ENCODE peak calls at places on chromosome 7, in nine cellular contexts. Q, J, S, E, I, W, Z, R and O are unnamed samples.

GRCh38 chr7:157568785-157569584 is 232.2 kb downstream of the DNAJB6 start:
- DNase-seq in Q (peak), Z (peak), W (peak), J (peak), I (peak), R (peak), E (peak), S (peak), O (no peak)

GRCh38 chr7:116952640-116953371 is 495 bp upstream of the ST7 start:
- DNase-seq in W (peak), S (peak), Q (peak), Z (peak), R (peak), J (no peak), E (no peak), I (no peak), O (peak)

GRCh38 chr7:82444220-82445049 is 858 bp upstream of the CACNA2D1 start:
- DNase-seq in Z (no peak), I (no peak), S (no peak), E (no peak), J (no peak), Q (no peak), R (no peak), W (peak), O (peak)

GRCh38 chr7:44380831-44381493 is 55.6 kb upstream of the CAMK2B start:
- DNase-seq in Q (no peak), S (peak), J (no peak), Z (no peak), R (no peak), E (no peak), I (no peak), W (no peak), O (no peak)

GRCh38 chr7:98852826-98853225 is 17.0 kb downstream of the TMEM130 start:
- DNase-seq in E (no peak), W (no peak), I (no peak), S (no peak), Q (no peak), R (no peak), J (no peak), Z (no peak), O (no peak)

GRCh38 chr7:133050200-133050995 is 31.5 kb downstream of the CHCHD3 start:
- DNase-seq in Q (no peak), W (no peak), S (no peak), J (no peak), E (no peak), Z (no peak), I (no peak), R (no peak), O (no peak)

GRCh38 chr7:115995701-115996100 is 34.9 kb downstream of the TFEC start:
- DNase-seq in Z (no peak), R (no peak), J (no peak), I (no peak), W (no peak), Q (no peak), E (no peak), S (no peak), O (no peak)

GRCh38 chr7:126700807-126701604 is 551.7 kb downstream of the GRM8 start:
- DNase-seq in J (peak), Q (no peak), Z (no peak), I (peak), S (no peak), E (no peak), R (peak), W (peak), O (peak)

GRCh38 chr7:108347616-108348015 is 108.6 kb downstream of the NRCAM start:
- DNase-seq in Z (no peak), J (no peak), R (no peak), S (no peak), E (no peak), Q (no peak), W (peak), I (no peak), O (peak)

GRCh38 chr7:157634401-157635147 is 297.8 kb downstream of the DNAJB6 start:
- DNase-seq in Z (no peak), I (no peak), S (no peak), J (no peak), W (no peak), E (no peak), Q (no peak), R (no peak), O (no peak)

GRCh38 chr7:10412426-10413019 is 561.1 kb upstream of the PHF14 start:
- DNase-seq in E (no peak), Q (no peak), R (no peak), I (no peak), J (no peak), W (peak), S (no peak), Z (peak), O (peak)

GRCh38 chr7:93147358-93147757 is 827 bp downstream of the SAMD9L start:
- DNase-seq in S (peak), W (no peak), Z (peak), R (no peak), E (no peak), J (peak), Q (no peak), I (peak), O (peak)

GRCh38 chr7:1647961-1648631 is 22.0 kb upstream of the ELFN1 start:
- DNase-seq in I (no peak), J (no peak), Z (no peak), E (no peak), W (no peak), S (no peak), Q (peak), R (peak), O (no peak)

GRCh38 chr7:7921830-7922229 is 46.8 kb upstream of the GLCCI1 start:
- DNase-seq in W (no peak), Q (no peak), I (no peak), E (no peak), S (no peak), R (no peak), Z (no peak), J (no peak), O (no peak)

GRCh38 chr7:25002826-25003225 is 22.8 kb upstream of the OSBPL3 start:
- DNase-seq in Q (no peak), Z (no peak), I (no peak), R (no peak), S (no peak), E (no peak), J (no peak), W (no peak), O (no peak)

GRCh38 chr7:116524609-116525297 is at the start of gene CAV1:
- DNase-seq in R (peak), I (no peak), E (no peak), S (peak), Z (peak), W (peak), J (peak), Q (peak), O (peak)

GRCh38 chr7:133364959-133365680 is 112.2 kb downstream of the EXOC4 start:
- DNase-seq in E (no peak), Q (no peak), J (no peak), Z (no peak), S (no peak), R (no peak), W (no peak), I (no peak), O (peak)

GRCh38 chr7:85602196-85602595 is 415.3 kb upstream of the SEMA3D start:
- DNase-seq in J (no peak), S (no peak), E (no peak), Q (no peak), R (no peak), I (no peak), W (no peak), Z (no peak), O (no peak)

GRCh38 chr7:46360255-46360654 is 439.2 kb upstream of the IGFBP3 start:
- DNase-seq in J (no peak), Q (no peak), I (no peak), W (peak), R (no peak), E (no peak), Z (no peak), S (no peak), O (no peak)

GRCh38 chr7:97004931-97005763 is at the start of gene DLX6:
- DNase-seq in R (no peak), I (no peak), S (no peak), W (peak), Z (no peak), Q (no peak), E (no peak), J (no peak), O (no peak)

GRCh38 chr7:142319970-142320369 is 62.1 kb upstream of the PRSS58 start:
- DNase-seq in I (peak), R (no peak), Q (no peak), J (peak), W (no peak), S (no peak), E (no peak), Z (no peak), O (peak)

GRCh38 chr7:108669958-108670357 is 100.3 kb downstream of the DNAJB9 start:
- DNase-seq in J (no peak), R (no peak), I (no peak), Q (no peak), Z (no peak), W (no peak), E (no peak), S (no peak), O (no peak)

GRCh38 chr7:4724648-4725013 is 42.5 kb downstream of the FOXK1 start:
- DNase-seq in J (no peak), E (no peak), Z (no peak), Q (no peak), R (no peak), W (no peak), S (no peak), I (no peak), O (no peak)

GRCh38 chr7:318476-319266 is 28.7 kb downstream of the FOXL3 start:
- DNase-seq in W (no peak), R (peak), E (no peak), Z (no peak), J (no peak), S (no peak), I (no peak), Q (no peak), O (no peak)

GRCh38 chr7:111855161-111855841 is 293.0 kb upstream of the IMMP2L start:
- DNase-seq in E (no peak), Q (no peak), R (no peak), S (no peak), Z (peak), I (no peak), W (peak), J (no peak), O (peak)

GRCh38 chr7:144821069-144821468 is 14.8 kb downstream of the TPK1 start:
- DNase-seq in S (no peak), I (no peak), R (no peak), J (no peak), Q (no peak), E (no peak), Z (no peak), W (no peak), O (no peak)

GRCh38 chr7:36048141-36048901 is 104.7 kb upstream of the EEPD1 start:
- DNase-seq in E (no peak), W (no peak), Q (peak), Z (peak), R (no peak), I (no peak), J (no peak), S (no peak), O (peak)

GRCh38 chr7:36045830-36046341 is 107.2 kb upstream of the EEPD1 start:
- DNase-seq in E (no peak), S (no peak), J (no peak), W (no peak), Z (no peak), Q (no peak), I (no peak), R (no peak), O (no peak)

GRCh38 chr7:36048902-36049240 is 104.2 kb upstream of the EEPD1 start:
- DNase-seq in I (no peak), Z (no peak), J (no peak), S (no peak), Q (no peak), R (no peak), E (no peak), W (no peak), O (no peak)

GRCh38 chr7:36045275-36045674 is 107.8 kb upstream of the EEPD1 start:
- DNase-seq in R (no peak), J (no peak), Z (peak), E (no peak), Q (no peak), S (no peak), I (no peak), W (no peak), O (no peak)

DNA sequence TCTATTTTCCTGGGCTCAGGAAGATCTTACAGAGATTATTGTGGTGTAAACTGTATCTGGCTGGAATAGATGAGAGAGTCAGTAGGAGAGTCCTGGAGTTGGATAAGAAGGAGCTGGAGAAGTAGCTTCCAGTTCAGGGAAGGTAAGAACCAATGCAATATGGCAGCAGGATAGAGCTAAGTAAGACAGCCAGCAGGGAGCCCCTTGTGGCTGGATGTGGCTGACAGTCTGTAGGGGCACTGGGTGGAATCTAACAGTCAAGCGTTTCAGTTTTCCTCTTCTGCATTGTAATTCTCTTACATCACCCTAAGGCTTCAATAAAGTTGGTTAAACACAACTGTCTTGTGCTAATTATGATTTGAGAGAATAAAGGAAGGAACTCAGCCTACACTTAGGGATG is 105.8 kb upstream of the EEPD1 start:
- DNase-seq in Q (no peak), Z (no peak), W (no peak), S (no peak), J (no peak), E (no peak), R (no peak), I (no peak), O (no peak)
- H3K27ac ChIP-seq in Q (peak), Z (peak), W (no peak), S (no peak), J (no peak), E (no peak), R (no peak), I (no peak), O (no peak)

GRCh38 chr7:94683066-94683465 is 27.1 kb upstream of the SGCE start:
- DNase-seq in Q (no peak), R (no peak), I (no peak), J (no peak), Z (no peak), S (no peak), E (no peak), W (no peak), O (peak)

GRCh38 chr7:94687810-94688209 is 31.9 kb upstream of the SGCE start:
- DNase-seq in Z (no peak), W (no peak), Q (no peak), I (no peak), R (no peak), E (no peak), S (no peak), J (no peak), O (no peak)
- H3K27ac ChIP-seq in Z (no peak), W (no peak), Q (no peak), I (no peak), R (no peak), E (no peak), S (no peak), J (no peak), O (no peak)

DNA sequence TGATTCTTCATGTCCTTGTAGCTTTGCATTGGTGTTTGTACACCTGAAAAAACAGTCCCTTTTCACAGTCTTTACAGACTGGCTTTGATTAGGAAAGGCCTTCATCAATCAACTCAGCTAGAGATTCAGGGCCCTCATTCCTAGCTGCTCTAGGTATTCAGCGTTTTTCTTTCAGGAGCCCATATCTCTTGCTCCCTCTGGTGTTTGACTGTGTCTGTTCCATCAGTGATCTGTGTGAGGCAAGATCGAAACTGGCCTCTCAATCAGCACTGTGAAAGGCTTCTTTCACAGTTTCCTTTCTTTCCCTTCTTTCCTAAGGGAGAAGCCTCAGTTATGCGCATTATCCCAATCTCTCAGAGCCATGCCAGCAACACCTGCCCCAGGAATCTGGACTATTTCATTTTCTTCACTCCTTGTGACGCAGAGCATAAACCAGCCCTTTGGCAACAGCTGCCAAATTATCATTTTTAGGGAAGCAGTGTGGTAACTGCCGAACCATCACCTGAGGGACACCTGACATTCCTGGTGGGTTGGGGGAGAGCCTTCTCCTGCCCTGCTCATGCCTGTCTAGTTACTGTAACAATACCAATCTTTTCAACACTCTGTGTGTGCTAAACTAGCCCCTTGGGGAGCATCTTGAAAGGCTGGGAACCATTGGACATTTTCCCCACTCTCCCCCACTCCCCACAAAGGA is 75.7 kb upstream of the CCDC71L start:
- DNase-seq in I (peak), W (peak), Z (peak), J (peak), R (no peak), S (peak), E (no peak), Q (no peak), O (peak)
- H3K27ac ChIP-seq in I (no peak), W (no peak), Z (no peak), J (no peak), R (no peak), S (no peak), E (no peak), Q (no peak), O (no peak)

DNA sequence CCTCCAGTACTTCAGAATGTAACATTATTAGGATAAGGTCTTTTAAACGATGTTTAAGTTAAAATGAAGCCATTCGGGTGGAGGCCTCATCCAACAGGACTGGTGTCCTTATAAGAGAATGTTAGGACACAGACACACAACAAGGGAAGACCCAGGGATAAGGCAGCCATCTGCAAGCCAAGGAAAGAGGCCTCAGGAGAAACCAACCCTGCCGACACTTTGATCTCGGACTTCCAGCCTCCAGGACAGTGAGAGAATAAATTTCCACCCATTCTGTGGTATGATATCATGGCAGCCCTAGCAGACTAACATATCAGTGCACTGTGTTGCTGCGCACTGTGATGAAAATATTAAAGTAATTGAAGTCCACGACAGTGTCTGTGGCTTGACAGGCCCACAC is 250.8 kb downstream of the COBL start:
- DNase-seq in S (no peak), W (no peak), Q (no peak), E (no peak), I (no peak), R (no peak), J (no peak), Z (no peak), O (no peak)
- H3K27ac ChIP-seq in S (no peak), W (no peak), Q (no peak), E (no peak), I (no peak), R (no peak), J (no peak), Z (no peak), O (no peak)